ENCODE peak calls at places on chromosomes 11 and 22, in nine cellular contexts. E is endothelial cell of umbilical vein, K is adrenal gland, W is sigmoid colon, U is A549, S is breast epithelium, Z is ovary, O is IMR-90, G is spleen. X is an unnamed sample.

GRCh38 chr11:130115218-130115617 is 44.4 kb upstream of the ST14 start:
- DNase-seq in S (no peak), O (peak; percentile 41), G (no peak), E (peak; percentile 71), U (no peak), W (no peak), Z (no peak), K (peak; percentile 62), X (no peak)

GRCh38 chr11:66328307-66329144 is 7.7 kb downstream of the RIN1 start:
- DNase-seq in O (peak; percentile 70), G (peak; percentile 93), U (peak; percentile 83), K (peak; percentile 70), W (peak; percentile 88), Z (peak; percentile 78), S (peak; percentile 79), E (peak; percentile 67), X (no peak)

GRCh38 chr11:43245471-43245870 is 66.3 kb upstream of the API5 start:
- DNase-seq in W (peak; percentile 67), U (no peak), O (no peak), Z (no peak), S (no peak), E (no peak), G (no peak), K (peak; percentile 12), X (no peak)

GRCh38 chr11:15967166-15967565 is 389.2 kb downstream of the SOX6 start:
- DNase-seq in W (no peak), O (no peak), S (no peak), Z (no peak), G (no peak), U (peak; percentile 80), K (no peak), E (peak; percentile 15), X (no peak)

GRCh38 chr11:57446055-57446454 is 14.3 kb upstream of the RTN4RL2 start:
- DNase-seq in E (no peak), Z (no peak), U (no peak), K (no peak), S (no peak), O (no peak), W (no peak), G (peak; percentile 31), X (no peak)

GRCh38 chr11:18705651-18706281 is 7.2 kb downstream of the TMEM86A start:
- DNase-seq in G (peak; percentile 86), U (no peak), S (peak; percentile 52), W (peak; percentile 80), E (peak; percentile 13), K (peak; percentile 57), O (no peak), Z (peak; percentile 50), X (no peak)

GRCh38 chr11:46918087-46918751 is at the start of gene LRP4:
- DNase-seq in S (no peak), E (no peak), U (peak; percentile 35), O (no peak), Z (peak; percentile 59), G (peak; percentile 85), K (peak; percentile 56), W (peak; percentile 68), X (no peak)

GRCh38 chr11:15114501-15115475 is at the start of gene INSC:
- DNase-seq in G (no peak), S (no peak), Z (no peak), K (no peak), U (no peak), O (peak; percentile 8), E (no peak), W (no peak), X (no peak)

GRCh38 chr11:67517784-67518552 is 5.3 kb downstream of the CABP2 start:
- DNase-seq in K (no peak), O (no peak), Z (no peak), G (peak; percentile 44), S (no peak), E (no peak), U (no peak), W (peak; percentile 54), X (no peak)

GRCh38 chr11:64842851-64843841 is 1.3 kb downstream of the CDC42BPG start:
- DNase-seq in E (no peak), O (no peak), K (peak; percentile 71), S (peak; percentile 80), W (no peak), Z (no peak), U (peak; percentile 59), G (peak; percentile 81), X (no peak)

GRCh38 chr11:69970785-69971535 is 107.2 kb upstream of the ANO1 start:
- DNase-seq in G (no peak), U (no peak), E (no peak), W (no peak), O (no peak), S (no peak), K (no peak), Z (no peak), X (no peak)

GRCh38 chr11:23767576-23767975 is 729.3 kb upstream of the LUZP2 start:
- DNase-seq in W (no peak), U (no peak), Z (no peak), G (no peak), E (no peak), O (no peak), K (no peak), S (no peak), X (no peak)

GRCh38 chr22:34800265-34800664 is 265.7 kb upstream of the ISX start:
- DNase-seq in E (no peak), Z (no peak), W (no peak), S (no peak), U (no peak), O (no peak), K (no peak), G (no peak), X (no peak)

GRCh38 chr11:128246364-128247234 is 340.8 kb downstream of the ETS1 start:
- DNase-seq in G (no peak), O (peak; percentile 12), E (no peak), Z (peak; percentile 44), U (no peak), S (no peak), K (no peak), W (no peak), X (no peak)

GRCh38 chr11:82906236-82906635 is 4.7 kb downstream of the DDIAS start:
- DNase-seq in Z (no peak), E (peak; percentile 68), O (peak; percentile 43), S (no peak), U (peak; percentile 12), W (no peak), G (no peak), K (no peak), X (no peak)

GRCh38 chr11:1437500-1437899 is 47.8 kb downstream of the BRSK2 start:
- DNase-seq in U (peak; percentile 38), S (no peak), G (peak; percentile 86), E (no peak), W (no peak), K (no peak), Z (no peak), O (peak; percentile 42), X (no peak)

GRCh38 chr11:17603056-17603825 is 56.2 kb downstream of the OTOG start:
- DNase-seq in U (no peak), G (peak; percentile 59), W (no peak), E (no peak), O (no peak), K (no peak), S (no peak), Z (no peak), X (no peak)
- H3K4me1 ChIP-seq in U (no peaks in the 10 kb centered on the region), G (no peaks in the 10 kb centered on the region), W (no peaks in the 10 kb centered on the region), E (no peaks in the 10 kb centered on the region), O (no peaks in the 10 kb centered on the region), K (no peaks in the 10 kb centered on the region), S (no peaks in the 10 kb centered on the region), Z (no peaks in the 10 kb centered on the region), X (no peaks in the 10 kb centered on the region)

GRCh38 chr22:41368543-41368817 is 13.3 kb upstream of the TEF start:
- DNase-seq in O (no peak), K (no peak), W (no peak), G (no peak), E (no peak), Z (no peak), S (no peak), U (no peak), X (peak; percentile 74)

GRCh38 chr22:41366323-41367014 is 15.3 kb upstream of the TEF start:
- DNase-seq in E (no peak), Z (no peak), O (no peak), S (no peak), W (no peak), G (no peak), U (no peak), K (no peak), X (no peak)

GRCh38 chr22:41367680-41368542 is 13.8 kb upstream of the TEF start:
- DNase-seq in G (no peak), U (no peak), Z (peak; percentile 74), S (no peak), K (peak; percentile 50), E (no peak), O (peak; percentile 22), W (peak; percentile 88), X (peak; percentile 92)

GRCh38 chr22:41365425-41365824 is 16.3 kb upstream of the TEF start:
- DNase-seq in U (no peak), Z (no peak), W (no peak), G (no peak), E (no peak), K (no peak), O (no peak), S (no peak), X (no peak)

GRCh38 chr22:41367039-41367679 is 14.6 kb upstream of the TEF start:
- DNase-seq in E (peak; percentile 96), O (peak; percentile 96), K (peak; percentile 98), U (peak; percentile 57), G (peak; percentile 92), S (peak; percentile 92), W (peak; percentile 99), Z (peak; percentile 98), X (peak; percentile 96)
- TF ChIP-seq POLR2A in E (no peak), O (no peak), K (peak; percentile 23), U (no peak), G (no peak), S (no peak), W (peak; percentile 46), Z (peak; percentile 54), X (no peak)

GRCh38 chr11:118436639-118437045 is 350 bp downstream of the KMT2A start:
- DNase-seq in S (no peak), O (peak; percentile 21), W (peak; percentile 60), E (no peak), G (peak; percentile 90), Z (no peak), K (peak; percentile 33), U (no peak), X (no peak)
- H3K4me1 ChIP-seq in S (no peaks in the 10 kb centered on the region), O (peaks cover 6% of the 10 kb centered on the region), W (peaks cover 3% of the 10 kb centered on the region), E (peaks cover 30% of the 10 kb centered on the region), G (peaks cover 29% of the 10 kb centered on the region), Z (peaks cover 3% of the 10 kb centered on the region), K (peaks cover 25% of the 10 kb centered on the region), U (peaks cover 27% of the 10 kb centered on the region), X (peaks cover 62% of the 10 kb centered on the region)

DNA sequence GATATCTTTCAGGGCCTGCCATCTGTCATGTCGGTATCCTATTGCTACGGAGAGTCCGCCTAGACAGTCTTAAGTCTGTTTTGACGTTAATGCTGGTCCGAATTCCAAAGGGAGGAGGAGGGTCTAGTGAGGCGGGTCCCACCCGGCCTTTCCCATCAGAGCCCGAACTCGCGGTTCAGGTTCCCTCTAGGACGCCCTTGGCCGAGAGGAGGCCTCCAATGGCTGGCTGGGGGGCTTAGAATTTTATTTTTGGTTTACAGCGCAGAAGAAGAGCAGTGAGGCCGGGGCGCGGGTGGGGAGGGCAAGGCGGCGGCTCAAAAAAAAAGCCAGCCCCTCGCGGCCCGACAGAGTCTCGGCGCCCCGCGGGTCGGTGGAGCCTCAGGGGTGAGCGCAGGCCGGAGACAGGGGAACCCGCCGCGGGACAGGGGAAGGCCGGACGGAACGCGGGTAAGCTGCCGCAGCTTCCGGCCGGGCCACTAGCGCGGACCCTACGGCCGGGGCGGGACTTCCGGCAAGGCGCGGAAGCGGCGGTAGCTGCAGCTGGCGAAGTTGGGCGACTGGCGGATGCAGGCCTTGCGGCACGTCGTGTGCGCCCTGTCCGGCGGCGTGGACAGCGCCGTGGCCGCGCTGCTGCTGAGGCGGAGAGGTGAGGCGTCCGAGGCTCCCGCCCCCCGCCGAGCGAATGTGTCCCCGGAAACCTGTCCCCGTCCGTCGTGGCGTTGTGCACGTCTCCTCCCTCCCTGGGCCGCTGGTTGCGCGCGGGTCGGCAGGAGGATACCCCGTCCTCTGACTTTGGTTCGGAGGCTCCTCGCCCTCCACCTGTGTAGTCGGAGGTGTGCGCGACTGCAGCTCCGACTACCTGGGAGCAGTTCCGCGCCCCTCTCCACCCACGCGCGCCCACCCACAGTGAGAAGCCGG is at the start of gene TRMU:
- DNase-seq in U (peak; percentile 85), O (peak; percentile 86), K (peak; percentile 86), G (peak; percentile 97), E (peak; percentile 84), W (peak; percentile 91), Z (peak; percentile 81), S (peak; percentile 76), X (no peak)
- TF ChIP-seq POLR2A in U (peak; percentile 85), O (peak; percentile 65), K (no peak), G (no peak), E (peak; percentile 79), W (peak; percentile 33), Z (peak; percentile 53), S (peak; percentile 21), X (no peak)